ENCODE peak calls at places on chromosomes 16 and 17, in seven cellular contexts. One of them, this sample, is unnamed.

GRCh38 chr16:1762196-1762878 is 9.0 kb downstream of the NME3 start:
- DNase-seq in HCT116: no peak
- DNase-seq in breast epithelium: no peak
- DNase-seq in transverse colon: no peak
- DNase-seq in sigmoid colon: no peak
- DNase-seq in upper lobe of left lung: peak
- DNase-seq in endothelial cell of umbilical vein: no peak
- DNase-seq in this sample: no peak

GRCh38 chr17:57707892-57708291 is 37.2 kb downstream of the CCDC182 start:
- DNase-seq in breast epithelium: no peak
- DNase-seq in transverse colon: no peak
- DNase-seq in upper lobe of left lung: no peak
- DNase-seq in HCT116: no peak
- DNase-seq in sigmoid colon: no peak
- DNase-seq in endothelial cell of umbilical vein: no peak
- DNase-seq in this sample: no peak

GRCh38 chr17:6269474-6269873 is 165.4 kb downstream of the AIPL1 start:
- DNase-seq in upper lobe of left lung: no peak
- DNase-seq in HCT116: peak
- DNase-seq in sigmoid colon: no peak
- DNase-seq in transverse colon: peak
- DNase-seq in breast epithelium: no peak
- DNase-seq in endothelial cell of umbilical vein: peak
- DNase-seq in this sample: no peak

GRCh38 chr17:50532452-50533024 is at the start of gene EPN3:
- DNase-seq in upper lobe of left lung: peak
- DNase-seq in transverse colon: peak
- DNase-seq in HCT116: peak
- DNase-seq in breast epithelium: peak
- DNase-seq in endothelial cell of umbilical vein: no peak
- DNase-seq in sigmoid colon: no peak
- DNase-seq in this sample: no peak

GRCh38 chr17:2177235-2177811 is 122.4 kb downstream of the HIC1 start:
- DNase-seq in transverse colon: no peak
- DNase-seq in endothelial cell of umbilical vein: peak
- DNase-seq in breast epithelium: no peak
- DNase-seq in HCT116: no peak
- DNase-seq in upper lobe of left lung: no peak
- DNase-seq in sigmoid colon: no peak
- DNase-seq in this sample: no peak

GRCh38 chr16:70529051-70529777 is 5.6 kb downstream of the SF3B3 start:
- DNase-seq in upper lobe of left lung: no peak
- DNase-seq in endothelial cell of umbilical vein: peak
- DNase-seq in sigmoid colon: no peak
- DNase-seq in transverse colon: no peak
- DNase-seq in HCT116: peak
- DNase-seq in breast epithelium: no peak
- DNase-seq in this sample: no peak

GRCh38 chr17:37519241-37519985 is 29.7 kb downstream of the DUSP14 start:
- DNase-seq in endothelial cell of umbilical vein: no peak
- DNase-seq in HCT116: no peak
- DNase-seq in breast epithelium: no peak
- DNase-seq in sigmoid colon: no peak
- DNase-seq in transverse colon: no peak
- DNase-seq in upper lobe of left lung: no peak
- DNase-seq in this sample: no peak

GRCh38 chr17:49848019-49848473 is at the start of gene TAC4:
- DNase-seq in upper lobe of left lung: no peak
- DNase-seq in breast epithelium: no peak
- DNase-seq in transverse colon: no peak
- DNase-seq in endothelial cell of umbilical vein: no peak
- DNase-seq in HCT116: no peak
- DNase-seq in sigmoid colon: peak
- DNase-seq in this sample: no peak

GRCh38 chr16:27367463-27368357 is 34.3 kb upstream of the IL21R start:
- DNase-seq in breast epithelium: peak
- DNase-seq in HCT116: peak
- DNase-seq in transverse colon: peak
- DNase-seq in endothelial cell of umbilical vein: peak
- DNase-seq in sigmoid colon: peak
- DNase-seq in upper lobe of left lung: no peak
- DNase-seq in this sample: peak

GRCh38 chr16:23482778-23483177 is 27.5 kb downstream of the GGA2 start:
- DNase-seq in breast epithelium: no peak
- DNase-seq in endothelial cell of umbilical vein: no peak
- DNase-seq in transverse colon: no peak
- DNase-seq in HCT116: no peak
- DNase-seq in upper lobe of left lung: no peak
- DNase-seq in sigmoid colon: no peak
- DNase-seq in this sample: peak

GRCh38 chr17:77058016-77058415 is 82.8 kb upstream of the SEC14L1 start:
- DNase-seq in HCT116: no peak
- DNase-seq in transverse colon: no peak
- DNase-seq in sigmoid colon: no peak
- DNase-seq in endothelial cell of umbilical vein: no peak
- DNase-seq in breast epithelium: no peak
- DNase-seq in upper lobe of left lung: no peak
- DNase-seq in this sample: no peak

GRCh38 chr17:8837438-8838075 is 29.9 kb downstream of the PIK3R6 start:
- DNase-seq in sigmoid colon: peak
- DNase-seq in HCT116: no peak
- DNase-seq in transverse colon: no peak
- DNase-seq in breast epithelium: no peak
- DNase-seq in endothelial cell of umbilical vein: no peak
- DNase-seq in upper lobe of left lung: no peak
- DNase-seq in this sample: no peak

GRCh38 chr17:30513346-30513745 is 36.1 kb downstream of the GOSR1 start:
- DNase-seq in transverse colon: no peak
- DNase-seq in breast epithelium: no peak
- DNase-seq in HCT116: no peak
- DNase-seq in endothelial cell of umbilical vein: no peak
- DNase-seq in upper lobe of left lung: no peak
- DNase-seq in sigmoid colon: no peak
- DNase-seq in this sample: no peak

GRCh38 chr16:65531475-65531874 is 409.6 kb upstream of the CDH11 start:
- DNase-seq in endothelial cell of umbilical vein: no peak
- DNase-seq in upper lobe of left lung: no peak
- DNase-seq in sigmoid colon: no peak
- DNase-seq in HCT116: no peak
- DNase-seq in breast epithelium: no peak
- DNase-seq in transverse colon: no peak
- DNase-seq in this sample: no peak

GRCh38 chr16:87784812-87785211 is 19.0 kb upstream of the KLHDC4 start:
- DNase-seq in transverse colon: no peak
- DNase-seq in endothelial cell of umbilical vein: no peak
- DNase-seq in HCT116: no peak
- DNase-seq in breast epithelium: no peak
- DNase-seq in sigmoid colon: no peak
- DNase-seq in upper lobe of left lung: no peak
- DNase-seq in this sample: no peak

GRCh38 chr17:40303706-40304450 is 5.1 kb upstream of the RARA start:
- DNase-seq in upper lobe of left lung: no peak
- DNase-seq in endothelial cell of umbilical vein: no peak
- DNase-seq in transverse colon: peak
- DNase-seq in HCT116: no peak
- DNase-seq in breast epithelium: no peak
- DNase-seq in sigmoid colon: peak
- DNase-seq in this sample: no peak
- TF ChIP-seq POLR2A in upper lobe of left lung: no peak
- TF ChIP-seq POLR2A in endothelial cell of umbilical vein: no peak
- TF ChIP-seq POLR2A in transverse colon: no peak
- TF ChIP-seq POLR2A in HCT116: no peak
- TF ChIP-seq POLR2A in breast epithelium: no peak
- TF ChIP-seq POLR2A in sigmoid colon: no peak
- TF ChIP-seq POLR2A in this sample: no peak

GRCh38 chr17:81277938-81278693 is 17.0 kb downstream of the SLC38A10 start:
- DNase-seq in breast epithelium: no peak
- DNase-seq in endothelial cell of umbilical vein: no peak
- DNase-seq in transverse colon: no peak
- DNase-seq in upper lobe of left lung: no peak
- DNase-seq in sigmoid colon: no peak
- DNase-seq in HCT116: no peak
- DNase-seq in this sample: no peak
- H3K27ac ChIP-seq in breast epithelium: no peak
- H3K27ac ChIP-seq in endothelial cell of umbilical vein: no peak
- H3K27ac ChIP-seq in transverse colon: peak
- H3K27ac ChIP-seq in upper lobe of left lung: peak
- H3K27ac ChIP-seq in sigmoid colon: peak
- H3K27ac ChIP-seq in HCT116: no peak
- H3K27ac ChIP-seq in this sample: no peak

GRCh38 chr17:28573966-28574480 is 2.7 kb downstream of the ALDOC start:
- DNase-seq in sigmoid colon: no peak
- DNase-seq in endothelial cell of umbilical vein: no peak
- DNase-seq in breast epithelium: no peak
- DNase-seq in HCT116: no peak
- DNase-seq in transverse colon: no peak
- DNase-seq in upper lobe of left lung: no peak
- DNase-seq in this sample: no peak

GRCh38 chr17:28572294-28573099 is 1.2 kb upstream of the PIGS start:
- DNase-seq in transverse colon: no peak
- DNase-seq in endothelial cell of umbilical vein: no peak
- DNase-seq in breast epithelium: no peak
- DNase-seq in upper lobe of left lung: no peak
- DNase-seq in HCT116: no peak
- DNase-seq in sigmoid colon: no peak
- DNase-seq in this sample: no peak

GRCh38 chr17:28573521-28573920 is 2.2 kb upstream of the PIGS start:
- DNase-seq in HCT116: no peak
- DNase-seq in breast epithelium: no peak
- DNase-seq in transverse colon: no peak
- DNase-seq in sigmoid colon: no peak
- DNase-seq in endothelial cell of umbilical vein: no peak
- DNase-seq in upper lobe of left lung: no peak
- DNase-seq in this sample: no peak

GRCh38 chr17:28575126-28575795 is 1.4 kb downstream of the ALDOC start:
- DNase-seq in breast epithelium: no peak
- DNase-seq in upper lobe of left lung: no peak
- DNase-seq in sigmoid colon: no peak
- DNase-seq in endothelial cell of umbilical vein: no peak
- DNase-seq in transverse colon: no peak
- DNase-seq in HCT116: no peak
- DNase-seq in this sample: no peak

DNA sequence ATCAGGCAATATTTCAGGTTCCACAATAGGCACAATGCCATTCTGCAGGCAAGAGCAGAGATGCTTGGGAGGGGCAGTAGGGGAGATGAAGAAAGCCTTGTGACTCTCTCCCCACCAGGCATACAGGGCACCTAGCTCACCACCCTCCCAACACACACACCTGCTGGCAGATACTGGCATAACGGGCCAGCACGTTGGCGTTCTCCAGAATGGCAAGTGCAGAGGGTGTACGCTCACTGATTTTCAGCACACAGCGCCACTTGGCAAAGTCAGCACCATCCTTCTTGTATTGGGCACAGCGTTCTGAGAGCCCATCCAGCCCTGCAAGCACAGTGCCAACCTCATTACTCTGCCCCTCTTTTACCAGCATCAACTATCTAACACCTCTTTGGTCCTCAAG is 2.2 kb downstream of the ALDOC start:
- DNase-seq in endothelial cell of umbilical vein: no peak
- DNase-seq in HCT116: no peak
- DNase-seq in transverse colon: no peak
- DNase-seq in upper lobe of left lung: no peak
- DNase-seq in sigmoid colon: no peak
- DNase-seq in breast epithelium: no peak
- DNase-seq in this sample: no peak
- TF ChIP-seq POLR2AphosphoS5 in endothelial cell of umbilical vein: no peak
- TF ChIP-seq POLR2AphosphoS5 in HCT116: no peak
- TF ChIP-seq POLR2AphosphoS5 in transverse colon: no peak
- TF ChIP-seq POLR2AphosphoS5 in upper lobe of left lung: no peak
- TF ChIP-seq POLR2AphosphoS5 in sigmoid colon: no peak
- TF ChIP-seq POLR2AphosphoS5 in breast epithelium: no peak
- TF ChIP-seq POLR2AphosphoS5 in this sample: no peak

DNA sequence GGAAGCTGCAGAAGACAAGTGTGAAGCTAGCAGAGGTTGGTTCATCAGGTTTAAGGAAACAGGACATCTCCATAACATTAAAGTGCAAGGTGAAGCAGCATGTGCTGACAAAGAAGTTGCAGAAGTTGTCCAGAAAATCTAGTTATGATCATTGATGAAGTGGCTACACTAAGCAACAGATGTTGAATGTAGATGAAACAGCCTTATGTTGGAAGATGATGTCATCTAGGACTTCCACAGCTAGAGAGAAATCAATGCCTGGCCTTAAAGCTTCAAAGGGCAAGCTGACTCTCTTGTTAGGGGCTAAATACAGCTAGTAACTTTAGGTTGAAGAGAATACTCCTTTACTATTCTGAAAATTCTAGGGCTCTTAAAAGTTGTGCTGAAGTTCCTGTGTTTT is 340.2 kb upstream of the SOX9 start:
- DNase-seq in breast epithelium: no peak
- DNase-seq in transverse colon: no peak
- DNase-seq in sigmoid colon: no peak
- DNase-seq in endothelial cell of umbilical vein: no peak
- DNase-seq in upper lobe of left lung: no peak
- DNase-seq in HCT116: no peak
- DNase-seq in this sample: no peak
- TF ChIP-seq POLR2A in breast epithelium: no peak
- TF ChIP-seq POLR2A in transverse colon: no peak
- TF ChIP-seq POLR2A in sigmoid colon: no peak
- TF ChIP-seq POLR2A in endothelial cell of umbilical vein: no peak
- TF ChIP-seq POLR2A in upper lobe of left lung: no peak
- TF ChIP-seq POLR2A in HCT116: no peak
- TF ChIP-seq POLR2A in this sample: no peak